ENCODE peak calls at places on chromosome 5, in ten cellular contexts. L, D, V, N, F, M, E, H, O and C are unnamed samples.

GRCh38 chr5:95715799-95716461 is 15.2 kb upstream of the RHOBTB3 start:
- ATAC-seq in L (no peak), D (no peak), V (no peak), N (no peak), F (no peak), M (no peak), E (no peak), H (peak), O (peak), C (no peak)

GRCh38 chr5:124718376-124718775 is 28.1 kb downstream of the ZNF608 start:
- ATAC-seq in L (no peak), D (no peak), V (no peak), N (no peak), F (no peak), M (no peak), E (no peak), H (no peak), O (no peak), C (no peak)

GRCh38 chr5:18397393-18397792 is 763.1 kb downstream of the TAF11L14 start:
- ATAC-seq in L (no peak), D (no peak), V (no peak), N (no peak), F (no peak), M (no peak), E (no peak), H (no peak), O (no peak), C (no peak)

GRCh38 chr5:43038523-43038989 is 1.6 kb downstream of the ANXA2R start:
- ATAC-seq in L (no peak), D (no peak), V (no peak), N (no peak), F (no peak), M (no peak), E (no peak), H (no peak), O (no peak), C (no peak)

GRCh38 chr5:52814749-52815148 is 27.0 kb downstream of the ITGA1 start:
- ATAC-seq in L (no peak), D (no peak), V (no peak), N (no peak), F (no peak), M (no peak), E (no peak), H (no peak), O (no peak), C (no peak)

GRCh38 chr5:56148453-56148971 is 84.6 kb downstream of the ANKRD55 start:
- ATAC-seq in L (no peak), D (no peak), V (no peak), N (no peak), F (no peak), M (peak), E (no peak), H (peak), O (peak), C (no peak)

GRCh38 chr5:72245517-72246238 is 74.4 kb downstream of the MRPS27 start:
- ATAC-seq in L (no peak), D (peak), V (no peak), N (no peak), F (peak), M (no peak), E (no peak), H (no peak), O (no peak), C (no peak)

GRCh38 chr5:10297646-10298204 is 10.0 kb downstream of the CMBL start:
- ATAC-seq in L (no peak), D (no peak), V (no peak), N (no peak), F (no peak), M (no peak), E (no peak), H (no peak), O (no peak), C (no peak)

GRCh38 chr5:7904170-7904569 is 35.2 kb downstream of the MTRR start:
- ATAC-seq in L (no peak), D (no peak), V (no peak), N (peak), F (no peak), M (no peak), E (no peak), H (peak), O (peak), C (peak)

GRCh38 chr5:177336603-177337494 is 14.6 kb downstream of the LMAN2 start:
- ATAC-seq in L (no peak), D (no peak), V (no peak), N (no peak), F (no peak), M (no peak), E (no peak), H (no peak), O (no peak), C (no peak)

GRCh38 chr5:180090098-180090768 is 18.7 kb upstream of the RNF130 start:
- ATAC-seq in L (peak), D (peak), V (peak), N (peak), F (peak), M (peak), E (peak), H (peak), O (peak), C (peak)

GRCh38 chr5:16869821-16870796 is 66.0 kb downstream of the MYO10 start:
- ATAC-seq in L (no peak), D (no peak), V (no peak), N (peak), F (no peak), M (no peak), E (no peak), H (no peak), O (no peak), C (peak)

GRCh38 chr5:160327829-160328228 is 15.5 kb upstream of the CCNJL start:
- ATAC-seq in L (no peak), D (no peak), V (no peak), N (no peak), F (no peak), M (no peak), E (no peak), H (no peak), O (no peak), C (no peak)

GRCh38 chr5:158642852-158643251 is 456.9 kb downstream of the EBF1 start:
- ATAC-seq in L (no peak), D (peak), V (no peak), N (no peak), F (peak), M (no peak), E (no peak), H (no peak), O (no peak), C (no peak)

GRCh38 chr5:33438996-33439395 is 1.8 kb upstream of the TARS1 start:
- ATAC-seq in L (no peak), D (no peak), V (no peak), N (no peak), F (no peak), M (no peak), E (no peak), H (no peak), O (no peak), C (no peak)

GRCh38 chr5:35047785-35048404 is at the start of gene AGXT2:
- ATAC-seq in L (no peak), D (no peak), V (no peak), N (no peak), F (no peak), M (no peak), E (no peak), H (no peak), O (no peak), C (no peak)

GRCh38 chr5:17157916-17158529 is 59.4 kb upstream of the BASP1 start:
- ATAC-seq in L (no peak), D (no peak), V (no peak), N (no peak), F (no peak), M (no peak), E (no peak), H (no peak), O (no peak), C (peak)

GRCh38 chr5:150612905-150613670 is 27.4 kb upstream of the SYNPO start:
- ATAC-seq in L (no peak), D (no peak), V (no peak), N (no peak), F (no peak), M (no peak), E (no peak), H (no peak), O (no peak), C (no peak)

GRCh38 chr5:79759848-79760247 is 70.2 kb downstream of the CMYA5 start:
- ATAC-seq in L (peak), D (no peak), V (no peak), N (no peak), F (no peak), M (no peak), E (no peak), H (no peak), O (no peak), C (no peak)

GRCh38 chr5:74327339-74327685 is 313.2 kb downstream of the ENC1 start:
- ATAC-seq in L (no peak), D (no peak), V (peak), N (no peak), F (no peak), M (no peak), E (no peak), H (no peak), O (no peak), C (no peak)

GRCh38 chr5:170587808-170588207 is 84.0 kb downstream of the KCNIP1 start:
- ATAC-seq in L (no peak), D (no peak), V (no peak), N (no peak), F (no peak), M (no peak), E (no peak), H (peak), O (peak), C (no peak)

GRCh38 chr5:131532016-131532640 is 102.9 kb downstream of the RAPGEF6 start:
- ATAC-seq in L (no peak), D (no peak), V (peak), N (no peak), F (no peak), M (peak), E (no peak), H (peak), O (peak), C (no peak)

GRCh38 chr5:158313739-158314464 is 455.0 kb upstream of the CLINT1 start:
- ATAC-seq in L (no peak), D (no peak), V (no peak), N (no peak), F (no peak), M (no peak), E (no peak), H (no peak), O (no peak), C (no peak)

GRCh38 chr5:129101794-129102193 is 7.2 kb downstream of the ISOC1 start:
- ATAC-seq in L (no peak), D (no peak), V (no peak), N (no peak), F (no peak), M (no peak), E (no peak), H (no peak), O (no peak), C (no peak)

GRCh38 chr5:18553269-18553668 is 919.0 kb downstream of the TAF11L14 start:
- ATAC-seq in L (no peak), D (no peak), V (no peak), N (no peak), F (no peak), M (no peak), E (no peak), H (no peak), O (no peak), C (no peak)

GRCh38 chr5:75678155-75678554 is 39.1 kb downstream of the POC5 start:
- ATAC-seq in L (no peak), D (no peak), V (peak), N (no peak), F (no peak), M (peak), E (no peak), H (peak), O (peak), C (no peak)

GRCh38 chr5:76472338-76473336 is 69.6 kb downstream of the IQGAP2 start:
- ATAC-seq in L (no peak), D (no peak), V (no peak), N (no peak), F (no peak), M (no peak), E (no peak), H (peak), O (peak), C (peak)

GRCh38 chr5:147442134-147442726 is 67.6 kb downstream of the DPYSL3 start:
- ATAC-seq in L (no peak), D (no peak), V (no peak), N (no peak), F (no peak), M (no peak), E (no peak), H (no peak), O (no peak), C (no peak)

GRCh38 chr5:103298557-103298956 is 40.0 kb downstream of the MACIR start:
- ATAC-seq in L (no peak), D (no peak), V (no peak), N (no peak), F (no peak), M (no peak), E (no peak), H (no peak), O (no peak), C (no peak)

GRCh38 chr5:142674438-142675210 is 11.3 kb downstream of the FGF1 start:
- ATAC-seq in L (no peak), D (peak), V (no peak), N (no peak), F (peak), M (no peak), E (peak), H (no peak), O (no peak), C (no peak)

GRCh38 chr5:42843675-42844292 is 32.1 kb upstream of the SELENOP start:
- ATAC-seq in L (no peak), D (no peak), V (no peak), N (no peak), F (no peak), M (no peak), E (no peak), H (no peak), O (no peak), C (no peak)

GRCh38 chr5:37695651-37696050 is 144.2 kb downstream of the GDNF start:
- ATAC-seq in L (no peak), D (no peak), V (no peak), N (no peak), F (no peak), M (no peak), E (no peak), H (no peak), O (no peak), C (no peak)

GRCh38 chr5:126972062-126972895 is 58.1 kb downstream of the MARCHF3 start:
- ATAC-seq in L (peak), D (no peak), V (peak), N (no peak), F (peak), M (peak), E (no peak), H (peak), O (peak), C (peak)

GRCh38 chr5:8843766-8844165 is 702.1 kb downstream of the SEMA5A start:
- ATAC-seq in L (peak), D (peak), V (no peak), N (no peak), F (peak), M (no peak), E (peak), H (no peak), O (no peak), C (peak)